ENCODE peak calls at places on chromosomes 4 and X, in four cellular contexts. I, A, K and B are unnamed samples.

GRCh38 chr4:88583643-88584470 is 8.4 kb upstream of the HERC3 start:
- DNase-seq in I (no peak), A (no peak), K (no peak), B (no peak)

GRCh38 chr4:20528508-20528907 is 171.8 kb upstream of the PACRGL start:
- DNase-seq in I (no peak), A (no peak), K (no peak), B (no peak)

GRCh38 chr4:85681194-85681803 is 206.3 kb downstream of the ARHGAP24 start:
- DNase-seq in I (no peak), A (peak; percentile 34), K (no peak), B (no peak)

GRCh38 chr4:2305766-2306501 is 44.0 kb upstream of the MXD4 start:
- DNase-seq in I (no peak), A (no peak), K (no peak), B (no peak)

GRCh38 chr4:86451560-86452322 is 91.9 kb upstream of the MAPK10 start:
- DNase-seq in I (peak; percentile 45), A (no peak), K (no peak), B (peak; percentile 59)

GRCh38 chrX:9312922-9313867 is 151.7 kb upstream of the TBL1X start:
- DNase-seq in I (peak; percentile 58), A (no peak), K (peak; percentile 63), B (peak; percentile 78)

GRCh38 chr4:185656467-185656890 is 121.2 kb upstream of the PDLIM3 start:
- DNase-seq in I (peak; percentile 67), A (no peak), K (no peak), B (peak; percentile 63)

GRCh38 chr4:180808862-180809261 is 1434.3 kb upstream of the TENM3 start:
- DNase-seq in I (no peak), A (no peak), K (no peak), B (no peak)